ENCODE peak calls at places on chromosome 16, in nine cellular contexts. X is left ventricle myocardium inferior, S is left lung, E is kidney epithelial cell, M is RWPE2, Z is SK-N-SH, H is lower lobe of right lung, W is foreskin fibroblast, T is NB4. F is an unnamed sample.

GRCh38 chr16:2934450-2934849 is 22.7 kb downstream of the FLYWCH1 start:
- DNase-seq in Z (no peak), E (no peak), X (no peak), H (no peak), M (no peak), S (no peak), W (no peak), T (peak), F (no peak)

GRCh38 chr16:7431723-7432122 is 99.1 kb downstream of the RBFOX1 start:
- DNase-seq in Z (no peak), E (no peak), T (no peak), M (no peak), W (no peak), S (no peak), H (no peak), X (no peak), F (no peak)

GRCh38 chr16:66416136-66416535 is 11.0 kb upstream of the BEAN1 start:
- DNase-seq in M (no peak), Z (no peak), T (no peak), W (no peak), E (no peak), X (no peak), H (no peak), S (no peak), F (no peak)

GRCh38 chr16:57627184-57627871 is 1.1 kb upstream of the ADGRG1 start:
- DNase-seq in W (peak), H (no peak), M (peak), E (peak), S (no peak), X (no peak), Z (peak), T (peak), F (peak)

GRCh38 chr16:66364959-66365306 is 1.6 kb upstream of the CDH5 start:
- DNase-seq in W (no peak), E (no peak), Z (no peak), H (no peak), X (no peak), T (no peak), S (no peak), M (no peak), F (no peak)

GRCh38 chr16:57764006-57764340 is 28.4 kb downstream of the KATNB1 start:
- DNase-seq in T (no peak), Z (no peak), S (no peak), M (no peak), E (no peak), W (no peak), H (no peak), X (no peak), F (no peak)

GRCh38 chr16:46895399-46896313 is 11.5 kb downstream of the GPT2 start:
- DNase-seq in X (no peak), Z (no peak), M (no peak), T (no peak), S (no peak), E (no peak), W (no peak), H (no peak), F (no peak)

GRCh38 chr16:22815863-22816262 is 1.9 kb downstream of the HS3ST2 start:
- DNase-seq in W (no peak), S (no peak), T (no peak), M (no peak), H (no peak), Z (no peak), X (no peak), E (no peak), F (no peak)

GRCh38 chr16:69732101-69732500 is 5.7 kb upstream of the NQO1 start:
- DNase-seq in M (no peak), Z (no peak), X (no peak), E (no peak), T (no peak), S (no peak), W (no peak), H (no peak), F (no peak)

GRCh38 chr16:83187404-83187803 is 560.6 kb downstream of the CDH13 start:
- DNase-seq in X (no peak), W (peak), H (no peak), T (no peak), M (no peak), S (no peak), E (peak), Z (no peak), F (peak)

GRCh38 chr16:85615852-85616607 is 2.9 kb downstream of the GSE1 start:
- DNase-seq in H (peak), M (no peak), W (peak), T (peak), E (peak), X (peak), Z (peak), S (peak), F (peak)

GRCh38 chr16:3401719-3402397 is 843 bp downstream of the ZNF174 start:
- DNase-seq in M (no peak), X (no peak), T (peak), E (no peak), Z (peak), H (no peak), S (no peak), W (no peak), F (no peak)

GRCh38 chr16:81745704-81746558 is 33.2 kb upstream of the PLCG2 start:
- DNase-seq in T (peak), X (peak), Z (peak), S (peak), M (no peak), H (peak), E (no peak), W (peak), F (no peak)

GRCh38 chr16:84999200-84999599 is 12.1 kb downstream of the ZDHHC7 start:
- DNase-seq in Z (no peak), H (no peak), M (no peak), E (no peak), S (no peak), X (no peak), W (no peak), T (no peak), F (no peak)

GRCh38 chr16:24737391-24737871 is 8.0 kb downstream of the TNRC6A start:
- DNase-seq in S (no peak), X (no peak), H (no peak), M (no peak), T (no peak), Z (no peak), W (peak), E (no peak), F (no peak)

GRCh38 chr16:7713244-7713643 is 380.6 kb downstream of the RBFOX1 start:
- DNase-seq in T (no peak), Z (no peak), X (no peak), H (no peak), S (no peak), M (no peak), W (no peak), E (no peak), F (no peak)

GRCh38 chr16:8391219-8391757 is 199.0 kb downstream of the TMEM114 start:
- DNase-seq in E (no peak), M (no peak), X (no peak), T (no peak), H (no peak), Z (no peak), W (no peak), S (no peak), F (no peak)

GRCh38 chr16:67349172-67349571 is 22.6 kb downstream of the LRRC36 start:
- DNase-seq in X (no peak), Z (peak), T (peak), S (no peak), H (no peak), E (no peak), M (no peak), W (no peak), F (no peak)

GRCh38 chr16:66619534-66620418 is 15.3 kb downstream of the CMTM3 start:
- DNase-seq in X (no peak), S (no peak), E (peak), H (no peak), M (no peak), T (peak), W (peak), Z (no peak), F (peak)

GRCh38 chr16:55043499-55043898 is 112.8 kb downstream of the IRX5 start:
- DNase-seq in X (no peak), S (no peak), T (peak), Z (no peak), M (no peak), E (no peak), H (no peak), W (no peak), F (no peak)

GRCh38 chr16:70789927-70790447 is 11.0 kb downstream of the VAC14 start:
- DNase-seq in X (no peak), T (no peak), E (no peak), Z (no peak), M (no peak), W (no peak), H (no peak), S (no peak), F (no peak)

GRCh38 chr16:31875112-31875803 is 1.7 kb downstream of the ZNF267 start:
- DNase-seq in T (peak), H (no peak), M (no peak), S (no peak), W (no peak), E (no peak), X (no peak), Z (no peak), F (no peak)

GRCh38 chr16:51562896-51563295 is 411.8 kb upstream of the SALL1 start:
- DNase-seq in T (no peak), S (no peak), W (no peak), M (no peak), H (no peak), E (no peak), Z (no peak), X (no peak), F (no peak)

GRCh38 chr16:35713762-35714650 is 2254.6 kb downstream of the TP53TG3F start:
- DNase-seq in H (no peak), M (no peak), S (no peak), Z (no peak), W (no peak), T (no peak), E (no peak), X (no peak), F (no peak)

GRCh38 chr16:88924834-88925539 is 52.0 kb downstream of the CBFA2T3 start:
- DNase-seq in X (no peak), E (peak), W (peak), H (no peak), Z (peak), T (peak), S (no peak), M (no peak), F (peak)

GRCh38 chr16:678209-678857 is 1.9 kb upstream of the STUB1 start:
- DNase-seq in M (no peak), T (no peak), S (no peak), W (no peak), Z (no peak), H (no peak), X (no peak), E (no peak), F (no peak)

GRCh38 chr16:680625-680945 is 375 bp downstream of the STUB1 start:
- DNase-seq in H (no peak), T (no peak), W (no peak), M (no peak), S (no peak), E (no peak), Z (no peak), X (no peak), F (no peak)

GRCh38 chr16:677306-678190 is 2.1 kb downstream of the RHBDL1 start:
- DNase-seq in T (no peak), S (no peak), X (no peak), Z (no peak), H (no peak), W (no peak), E (no peak), M (no peak), F (no peak)

GRCh38 chr16:679808-680624 is at the start of gene STUB1:
- DNase-seq in Z (peak), S (peak), H (peak), W (peak), T (peak), E (peak), X (peak), M (peak), F (no peak)

GRCh38 chr16:678858-679807 is 1.1 kb upstream of the STUB1 start:
- DNase-seq in H (peak), X (peak), T (peak), W (no peak), E (no peak), M (no peak), Z (peak), S (peak), F (no peak)
- H3K4me3 ChIP-seq in H (peak), X (peak), T (peak), W (peak), E (peak), M (peak), Z (peak), S (peak), F (peak)

GRCh38 chr16:19885456-19886060 is 910 bp upstream of the GPRC5B start:
- DNase-seq in M (no peak), T (peak), H (no peak), E (no peak), W (no peak), S (no peak), Z (no peak), X (peak), F (no peak)
- H3K4me3 ChIP-seq in M (no peak), T (no peak), H (peak), E (peak), W (peak), S (peak), Z (no peak), X (peak), F (peak)

GRCh38 chr16:11673091-11674000 is 5.1 kb downstream of the SNN start:
- DNase-seq in M (no peak), E (no peak), H (no peak), S (no peak), X (no peak), Z (no peak), T (no peak), W (no peak), F (no peak)
- H3K4me3 ChIP-seq in M (no peak), E (no peak), H (no peak), S (no peak), X (no peak), Z (no peak), T (no peak), W (no peak), F (no peak)

GRCh38 chr16:12319464-12320030 is 343.0 kb downstream of the SNX29 start:
- DNase-seq in T (no peak), Z (no peak), H (no peak), X (no peak), S (no peak), W (no peak), M (no peak), E (no peak), F (no peak)
- H3K4me3 ChIP-seq in T (no peak), Z (no peak), H (no peak), X (no peak), S (no peak), W (no peak), M (no peak), E (no peak), F (no peak)

F was measured in skeletal muscle cell.